ENCODE peak calls at places on chromosomes 5 and 9, in eight cellular contexts. I, O, V, U, K, C, S and H are unnamed samples.

GRCh38 chr5:139565411-139566305 is 4.5 kb downstream of the UBE2D2 start:
- DNase-seq in I (peak; percentile 34), O (no peak), U (no peak), K (peak; percentile 20), V (peak; percentile 68), S (peak; percentile 95), C (no peak), H (peak; percentile 73)

GRCh38 chr5:180699042-180699441 is 40.8 kb downstream of the OR2Y1 start:
- DNase-seq in C (no peak), V (no peak), S (no peak), U (no peak), I (no peak), O (no peak), K (no peak), H (no peak)

GRCh38 chr9:133563286-133564213 is 29.0 kb downstream of the ADAMTSL2 start:
- DNase-seq in O (no peak), S (no peak), C (peak; percentile 77), I (peak; percentile 7), U (no peak), K (no peak), V (no peak), H (no peak)

GRCh38 chr9:130036099-130036498 is 6.9 kb downstream of the FNBP1 start:
- DNase-seq in V (no peak), C (no peak), O (no peak), I (peak; percentile 65), S (no peak), U (no peak), K (no peak), H (peak; percentile 81)

GRCh38 chr5:135231289-135231688 is 167.7 kb downstream of the MACROH2A1 start:
- DNase-seq in C (no peak), U (no peak), V (no peak), S (no peak), K (no peak), I (no peak), O (no peak), H (no peak)

GRCh38 chr5:149400304-149400703 is 21.2 kb upstream of the IL17B start:
- DNase-seq in K (no peak), S (no peak), U (no peak), O (no peak), C (no peak), I (no peak), V (no peak), H (no peak)

GRCh38 chr5:97009212-97009898 is 73.5 kb downstream of the LNPEP start:
- DNase-seq in V (no peak), S (peak; percentile 94), I (no peak), K (no peak), C (no peak), U (no peak), O (peak; percentile 28), H (peak; percentile 43)

GRCh38 chr5:77210091-77211012 is at the start of gene PDE8B:
- DNase-seq in K (no peak), O (no peak), V (no peak), C (no peak), S (no peak), U (peak; percentile 30), I (no peak), H (no peak)

GRCh38 chr9:135103931-135104639 is 16.6 kb downstream of the OLFM1 start:
- DNase-seq in U (no peak), C (no peak), I (no peak), V (no peak), O (no peak), S (no peak), K (no peak), H (no peak)

GRCh38 chr9:91930475-91930874 is 19.6 kb downstream of the ROR2 start:
- DNase-seq in O (no peak), C (no peak), S (no peak), I (peak; percentile 30), U (no peak), V (no peak), K (no peak), H (peak; percentile 8)

DNA sequence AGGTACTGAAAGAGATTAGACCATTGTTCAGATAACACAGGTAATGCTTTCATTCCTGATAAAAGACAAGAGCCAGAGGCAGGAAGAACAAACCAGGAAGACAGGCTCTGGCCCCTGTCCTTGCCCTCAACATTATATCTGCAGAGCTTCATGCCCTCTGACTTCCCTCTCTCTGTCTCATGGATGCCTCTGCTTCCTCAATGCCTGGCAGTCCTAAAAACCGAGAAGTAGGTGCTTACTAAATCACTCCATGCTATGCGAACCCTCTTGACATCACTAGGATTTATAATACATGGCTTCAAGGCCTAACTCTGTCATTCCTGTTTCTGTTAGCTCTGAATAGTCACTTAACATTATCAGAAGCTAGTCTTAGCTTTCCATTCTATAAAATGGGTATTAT is 117.7 kb downstream of the TLR4 start:
- DNase-seq in S (no peak), U (no peak), V (no peak), C (no peak), I (no peak), K (no peak), O (no peak), H (no peak)
- H3K9me3 ChIP-seq in S (no peaks in the 10 kb centered on the region), U (no peaks in the 10 kb centered on the region), V (no peaks in the 10 kb centered on the region), C (no peaks in the 10 kb centered on the region), I (peaks cover 4% of the 10 kb centered on the region), K (no peaks in the 10 kb centered on the region), O (no peaks in the 10 kb centered on the region), H (no peaks in the 10 kb centered on the region)

GRCh38 chr5:117262607-117263131 is 688.0 kb upstream of the SEMA6A start:
- DNase-seq in K (no peak), V (no peak), O (no peak), I (no peak), C (no peak), U (no peak), S (no peak), H (no peak)
- H3K9me3 ChIP-seq in K (no peaks in the 10 kb centered on the region), V (peaks cover 3% of the 10 kb centered on the region), O (peaks cover 18% of the 10 kb centered on the region), I (peaks cover 4% of the 10 kb centered on the region), C (no peaks in the 10 kb centered on the region), U (no peaks in the 10 kb centered on the region), S (peaks cover 4% of the 10 kb centered on the region), H (no peaks in the 10 kb centered on the region)

GRCh38 chr5:141127305-141127704 is 5.7 kb downstream of the PCDHB4 start:
- DNase-seq in U (no peak), C (no peak), V (no peak), I (no peak), S (no peak), K (no peak), O (no peak), H (no peak)

GRCh38 chr5:141121563-141121962 is at the start of gene PCDHB4:
- DNase-seq in O (peak; percentile 26), V (no peak), C (peak; percentile 61), U (no peak), S (no peak), K (no peak), I (no peak), H (peak; percentile 8)

GRCh38 chr5:141121985-141122384 is 367 bp downstream of the PCDHB4 start:
- DNase-seq in I (no peak), S (no peak), U (no peak), O (no peak), V (no peak), C (no peak), K (no peak), H (no peak)
- H3K9me3 ChIP-seq in I (peaks cover 11% of the 10 kb centered on the region), S (no peaks in the 10 kb centered on the region), U (peaks cover 19% of the 10 kb centered on the region), O (peaks cover 57% of the 10 kb centered on the region), V (no peaks in the 10 kb centered on the region), C (no peaks in the 10 kb centered on the region), K (no peaks in the 10 kb centered on the region), H (no peaks in the 10 kb centered on the region)

GRCh38 chr5:141373673-141374317 is at the start of gene PCDHGA6:
- DNase-seq in S (no peak), K (no peak), V (no peak), O (no peak), I (peak; percentile 58), U (no peak), C (no peak), H (peak; percentile 49)
- H3K9me3 ChIP-seq in S (peaks cover 59% of the 10 kb centered on the region), K (peaks cover 5% of the 10 kb centered on the region), V (peaks cover 41% of the 10 kb centered on the region), O (peaks cover 99% of the 10 kb centered on the region), I (peaks cover 61% of the 10 kb centered on the region), U (peaks cover 55% of the 10 kb centered on the region), C (peaks cover 16% of the 10 kb centered on the region), H (no peaks in the 10 kb centered on the region)

GRCh38 chr5:179060116-179061008 is at the start of gene ZNF354C:
- DNase-seq in K (peak; percentile 80), I (peak; percentile 87), S (no peak), O (peak; percentile 76), U (peak; percentile 67), C (peak; percentile 94), V (peak; percentile 82), H (peak; percentile 93)
- H3K9me3 ChIP-seq in K (peaks cover 3% of the 10 kb centered on the region), I (peaks cover 15% of the 10 kb centered on the region), S (no peaks in the 10 kb centered on the region), O (peaks cover 19% of the 10 kb centered on the region), U (peaks cover 45% of the 10 kb centered on the region), C (peaks cover 21% of the 10 kb centered on the region), V (no peaks in the 10 kb centered on the region), H (no peaks in the 10 kb centered on the region)

GRCh38 chr5:20034717-20035116 is 46.7 kb upstream of the CDH18 start:
- DNase-seq in I (no peak), K (no peak), U (no peak), O (no peak), C (no peak), S (no peak), V (no peak), H (no peak)
- H3K9me3 ChIP-seq in I (no peaks in the 10 kb centered on the region), K (no peaks in the 10 kb centered on the region), U (no peaks in the 10 kb centered on the region), O (peaks cover 6% of the 10 kb centered on the region), C (peaks cover 8% of the 10 kb centered on the region), S (peaks cover 20% of the 10 kb centered on the region), V (no peaks in the 10 kb centered on the region), H (no peaks in the 10 kb centered on the region)

DNA sequence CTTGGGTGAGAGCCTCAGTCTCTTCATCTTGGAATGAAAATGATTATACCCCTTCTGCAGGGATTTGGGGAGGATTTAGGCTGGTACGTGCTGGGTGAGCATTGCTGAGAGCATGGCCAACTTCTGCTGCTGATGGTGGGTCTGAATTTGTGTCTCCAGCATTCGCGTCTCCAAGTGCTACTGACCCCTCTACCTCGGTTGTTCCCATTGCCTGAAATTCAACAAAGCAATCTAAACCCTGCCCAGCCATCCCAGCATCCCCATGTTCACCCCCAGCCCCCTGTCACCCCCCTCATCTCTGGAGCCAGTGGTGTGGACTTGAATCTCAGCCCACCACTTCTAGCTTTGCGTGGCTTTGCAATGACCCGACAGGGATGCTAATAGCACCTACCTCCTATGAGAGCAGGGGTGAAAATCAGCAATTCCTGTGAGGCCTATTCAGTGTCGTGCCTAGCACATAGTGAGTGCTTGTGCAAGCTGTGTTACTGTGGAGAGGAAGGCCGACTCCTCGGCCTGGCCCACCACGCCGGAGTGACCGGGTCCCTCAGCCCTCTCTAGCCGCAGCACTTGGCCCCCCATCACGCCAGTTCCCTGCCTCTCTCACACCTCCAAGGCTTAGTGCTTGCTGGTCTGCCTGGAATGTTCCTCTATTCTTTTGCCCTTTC is 43.4 kb upstream of the SH3PXD2B start:
- DNase-seq in O (peak; percentile 2), C (no peak), V (no peak), K (no peak), I (no peak), U (no peak), S (no peak), H (no peak)
- H3K9me3 ChIP-seq in O (no peaks in the 10 kb centered on the region), C (no peaks in the 10 kb centered on the region), V (no peaks in the 10 kb centered on the region), K (no peaks in the 10 kb centered on the region), I (no peaks in the 10 kb centered on the region), U (no peaks in the 10 kb centered on the region), S (no peaks in the 10 kb centered on the region), H (no peaks in the 10 kb centered on the region)

DNA sequence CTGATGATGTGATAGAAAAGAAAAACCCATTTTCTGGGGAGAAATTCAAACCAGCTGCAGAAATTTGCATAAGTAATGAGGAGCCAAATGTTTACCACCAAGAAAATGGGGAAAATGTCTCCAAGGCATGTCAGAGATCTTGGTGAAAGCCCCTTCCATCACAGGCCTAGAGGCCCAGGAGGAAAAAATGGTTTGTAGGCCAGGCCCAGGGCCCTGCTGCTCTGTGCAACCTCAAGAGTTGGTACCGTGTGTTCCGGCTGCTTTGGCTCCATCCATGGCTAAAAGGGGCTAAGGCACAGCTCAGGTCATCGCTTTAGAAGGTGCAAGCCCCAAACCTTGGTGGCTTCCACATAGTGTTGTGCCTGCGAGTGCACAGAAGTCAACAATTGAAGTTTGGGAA is 543.1 kb downstream of the ZNF608 start:
- DNase-seq in I (no peak), V (no peak), S (no peak), K (no peak), C (no peak), U (no peak), O (no peak), H (no peak)
- H3K9me3 ChIP-seq in I (peaks cover 7% of the 10 kb centered on the region), V (no peaks in the 10 kb centered on the region), S (no peaks in the 10 kb centered on the region), K (no peaks in the 10 kb centered on the region), C (no peaks in the 10 kb centered on the region), U (peaks cover 20% of the 10 kb centered on the region), O (peaks cover 11% of the 10 kb centered on the region), H (no peaks in the 10 kb centered on the region)